ENCODE peak calls at places on chromosome 2, in seven cellular contexts. One of them, this sample, is unnamed.

GRCh38 chr2:178280261-178280852 is 86.0 kb downstream of the OSBPL6 start:
- DNase-seq in breast epithelium: no peak
- DNase-seq in fibroblast of lung: peak; percentile 67
- DNase-seq in GM06990: peak; percentile 15
- DNase-seq in astrocyte of the spinal cord: peak; percentile 55
- DNase-seq in nephron progenitor cell: peak; percentile 15
- DNase-seq in GM23338: peak; percentile 67
- DNase-seq in this sample: no peak

GRCh38 chr2:97714084-97714949 is 941 bp downstream of the ZAP70 start:
- DNase-seq in breast epithelium: no peak
- DNase-seq in fibroblast of lung: no peak
- DNase-seq in GM06990: no peak
- DNase-seq in astrocyte of the spinal cord: no peak
- DNase-seq in nephron progenitor cell: no peak
- DNase-seq in GM23338: no peak
- DNase-seq in this sample: no peak

GRCh38 chr2:121409388-121409787 is 121.3 kb upstream of the RNU4ATAC start:
- DNase-seq in breast epithelium: no peak
- DNase-seq in fibroblast of lung: no peak
- DNase-seq in GM06990: no peak
- DNase-seq in astrocyte of the spinal cord: no peak
- DNase-seq in nephron progenitor cell: no peak
- DNase-seq in GM23338: no peak
- DNase-seq in this sample: no peak

GRCh38 chr2:163198007-163198406 is 359.4 kb upstream of the KCNH7 start:
- DNase-seq in breast epithelium: no peak
- DNase-seq in fibroblast of lung: no peak
- DNase-seq in GM06990: no peak
- DNase-seq in astrocyte of the spinal cord: no peak
- DNase-seq in nephron progenitor cell: no peak
- DNase-seq in GM23338: no peak
- DNase-seq in this sample: no peak

GRCh38 chr2:2642906-2643890 is 312.1 kb upstream of the MYT1L start:
- DNase-seq in breast epithelium: no peak
- DNase-seq in fibroblast of lung: no peak
- DNase-seq in GM06990: no peak
- DNase-seq in astrocyte of the spinal cord: no peak
- DNase-seq in nephron progenitor cell: no peak
- DNase-seq in GM23338: no peak
- DNase-seq in this sample: no peak

GRCh38 chr2:84807063-84807485 is 73.8 kb downstream of the TRABD2A start:
- DNase-seq in breast epithelium: no peak
- DNase-seq in fibroblast of lung: peak; percentile 99
- DNase-seq in GM06990: no peak
- DNase-seq in astrocyte of the spinal cord: peak; percentile 98
- DNase-seq in nephron progenitor cell: no peak
- DNase-seq in GM23338: no peak
- DNase-seq in this sample: no peak

GRCh38 chr2:120254178-120254577 is 1.5 kb downstream of the RALB start:
- DNase-seq in breast epithelium: no peak
- DNase-seq in fibroblast of lung: no peak
- DNase-seq in GM06990: no peak
- DNase-seq in astrocyte of the spinal cord: no peak
- DNase-seq in nephron progenitor cell: no peak
- DNase-seq in GM23338: no peak
- DNase-seq in this sample: no peak

GRCh38 chr2:95043300-95043786 is 17.8 kb downstream of the MAL start:
- DNase-seq in breast epithelium: peak; percentile 70
- DNase-seq in fibroblast of lung: peak; percentile 98
- DNase-seq in GM06990: no peak
- DNase-seq in astrocyte of the spinal cord: peak; percentile 71
- DNase-seq in nephron progenitor cell: no peak
- DNase-seq in GM23338: no peak
- DNase-seq in this sample: no peak

GRCh38 chr2:162840598-162841246 is 2.2 kb upstream of the KCNH7 start:
- DNase-seq in breast epithelium: peak; percentile 51
- DNase-seq in fibroblast of lung: peak; percentile 43
- DNase-seq in GM06990: no peak
- DNase-seq in astrocyte of the spinal cord: peak; percentile 82
- DNase-seq in nephron progenitor cell: peak; percentile 84
- DNase-seq in GM23338: peak; percentile 94
- DNase-seq in this sample: no peak

GRCh38 chr2:120559401-120559800 is 176.3 kb upstream of the GLI2 start:
- DNase-seq in breast epithelium: no peak
- DNase-seq in fibroblast of lung: peak; percentile 98
- DNase-seq in GM06990: no peak
- DNase-seq in astrocyte of the spinal cord: peak; percentile 99
- DNase-seq in nephron progenitor cell: no peak
- DNase-seq in GM23338: no peak
- DNase-seq in this sample: no peak

GRCh38 chr2:20513946-20514345 is 67.1 kb downstream of the RHOB start:
- DNase-seq in breast epithelium: no peak
- DNase-seq in fibroblast of lung: no peak
- DNase-seq in GM06990: no peak
- DNase-seq in astrocyte of the spinal cord: no peak
- DNase-seq in nephron progenitor cell: no peak
- DNase-seq in GM23338: no peak
- DNase-seq in this sample: no peak

GRCh38 chr2:182915369-182916326 is 49.2 kb upstream of the FRZB start:
- DNase-seq in breast epithelium: no peak
- DNase-seq in fibroblast of lung: peak; percentile 79
- DNase-seq in GM06990: no peak
- DNase-seq in astrocyte of the spinal cord: peak; percentile 92
- DNase-seq in nephron progenitor cell: no peak
- DNase-seq in GM23338: no peak
- DNase-seq in this sample: no peak

GRCh38 chr2:23436346-23437099 is 51.5 kb downstream of the KLHL29 start:
- DNase-seq in breast epithelium: no peak
- DNase-seq in fibroblast of lung: no peak
- DNase-seq in GM06990: no peak
- DNase-seq in astrocyte of the spinal cord: no peak
- DNase-seq in nephron progenitor cell: no peak
- DNase-seq in GM23338: peak; percentile 54
- DNase-seq in this sample: no peak

GRCh38 chr2:16623046-16623445 is 42.6 kb downstream of the CYRIA start:
- DNase-seq in breast epithelium: no peak
- DNase-seq in fibroblast of lung: peak; percentile 57
- DNase-seq in GM06990: no peak
- DNase-seq in astrocyte of the spinal cord: peak; percentile 92
- DNase-seq in nephron progenitor cell: no peak
- DNase-seq in GM23338: no peak
- DNase-seq in this sample: no peak

GRCh38 chr2:128451084-128451483 is 132.4 kb upstream of the HS6ST1 start:
- DNase-seq in breast epithelium: no peak
- DNase-seq in fibroblast of lung: no peak
- DNase-seq in GM06990: no peak
- DNase-seq in astrocyte of the spinal cord: no peak
- DNase-seq in nephron progenitor cell: no peak
- DNase-seq in GM23338: no peak
- DNase-seq in this sample: no peak

GRCh38 chr2:149389506-149390167 is 59.2 kb downstream of the LYPD6 start:
- DNase-seq in breast epithelium: no peak
- DNase-seq in fibroblast of lung: no peak
- DNase-seq in GM06990: no peak
- DNase-seq in astrocyte of the spinal cord: no peak
- DNase-seq in nephron progenitor cell: no peak
- DNase-seq in GM23338: peak; percentile 25
- DNase-seq in this sample: no peak

GRCh38 chr2:237901932-237902846 is 42.8 kb downstream of the RAMP1 start:
- DNase-seq in breast epithelium: peak; percentile 46
- DNase-seq in fibroblast of lung: no peak
- DNase-seq in GM06990: no peak
- DNase-seq in astrocyte of the spinal cord: no peak
- DNase-seq in nephron progenitor cell: no peak
- DNase-seq in GM23338: peak; percentile 33
- DNase-seq in this sample: no peak

GRCh38 chr2:29206941-29207340 is 91.7 kb downstream of the CLIP4 start:
- DNase-seq in breast epithelium: no peak
- DNase-seq in fibroblast of lung: no peak
- DNase-seq in GM06990: no peak
- DNase-seq in astrocyte of the spinal cord: no peak
- DNase-seq in nephron progenitor cell: no peak
- DNase-seq in GM23338: peak; percentile 50
- DNase-seq in this sample: no peak
- TF ChIP-seq CTCF in breast epithelium: no peak
- TF ChIP-seq CTCF in fibroblast of lung: no peak
- TF ChIP-seq CTCF in GM06990: no peak
- TF ChIP-seq CTCF in astrocyte of the spinal cord: no peak
- TF ChIP-seq CTCF in nephron progenitor cell: no peak
- TF ChIP-seq CTCF in GM23338: peak; percentile 59
- TF ChIP-seq CTCF in this sample: no peak

GRCh38 chr2:36357506-36358316 is 2.1 kb downstream of the CRIM1 start:
- DNase-seq in breast epithelium: no peak
- DNase-seq in fibroblast of lung: peak; percentile 86
- DNase-seq in GM06990: peak; percentile 59
- DNase-seq in astrocyte of the spinal cord: peak; percentile 88
- DNase-seq in nephron progenitor cell: peak; percentile 50
- DNase-seq in GM23338: peak; percentile 71
- DNase-seq in this sample: no peak

GRCh38 chr2:36360834-36361233 is 5.3 kb downstream of the CRIM1 start:
- DNase-seq in breast epithelium: no peak
- DNase-seq in fibroblast of lung: no peak
- DNase-seq in GM06990: no peak
- DNase-seq in astrocyte of the spinal cord: no peak
- DNase-seq in nephron progenitor cell: no peak
- DNase-seq in GM23338: no peak
- DNase-seq in this sample: no peak

GRCh38 chr2:36360063-36360462 is 4.5 kb downstream of the CRIM1 start:
- DNase-seq in breast epithelium: no peak
- DNase-seq in fibroblast of lung: no peak
- DNase-seq in GM06990: no peak
- DNase-seq in astrocyte of the spinal cord: no peak
- DNase-seq in nephron progenitor cell: no peak
- DNase-seq in GM23338: no peak
- DNase-seq in this sample: no peak

GRCh38 chr2:36358317-36358659 is 2.7 kb downstream of the CRIM1 start:
- DNase-seq in breast epithelium: no peak
- DNase-seq in fibroblast of lung: peak; percentile 63
- DNase-seq in GM06990: no peak
- DNase-seq in astrocyte of the spinal cord: peak; percentile 67
- DNase-seq in nephron progenitor cell: no peak
- DNase-seq in GM23338: no peak
- DNase-seq in this sample: no peak

DNA sequence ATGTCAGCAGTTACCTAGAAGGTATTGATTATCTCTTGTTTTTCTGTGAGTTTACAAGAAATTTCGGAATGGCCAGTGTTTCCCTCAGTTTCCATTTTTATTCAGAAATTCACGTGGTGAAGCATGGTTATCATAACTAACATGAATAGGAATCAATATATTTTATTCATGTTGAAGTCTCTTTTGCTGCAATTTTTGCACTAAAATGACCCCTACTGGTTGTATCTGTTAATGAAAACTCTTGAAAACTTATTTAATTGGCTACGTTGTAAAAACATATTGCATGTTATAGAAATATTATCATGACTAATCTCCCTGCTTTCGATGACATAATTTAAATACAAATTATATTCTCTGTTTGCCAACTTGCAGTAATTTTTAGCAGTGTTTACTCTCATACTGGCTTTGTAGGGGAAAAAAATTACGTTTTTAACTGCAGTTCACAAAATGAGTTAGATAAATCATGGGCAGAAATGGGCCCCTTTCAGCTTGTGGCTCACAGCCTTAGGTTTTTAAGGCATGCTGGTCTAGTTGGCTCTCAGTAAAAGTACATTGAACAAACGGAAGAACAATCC is 3.5 kb downstream of the CRIM1 start:
- DNase-seq in breast epithelium: no peak
- DNase-seq in fibroblast of lung: peak; percentile 68
- DNase-seq in GM06990: no peak
- DNase-seq in astrocyte of the spinal cord: no peak
- DNase-seq in nephron progenitor cell: no peak
- DNase-seq in GM23338: no peak
- DNase-seq in this sample: no peak
- TF ChIP-seq CTCF in breast epithelium: no peak
- TF ChIP-seq CTCF in fibroblast of lung: no peak
- TF ChIP-seq CTCF in GM06990: no peak
- TF ChIP-seq CTCF in astrocyte of the spinal cord: peak; percentile 23
- TF ChIP-seq CTCF in nephron progenitor cell: peak; percentile 5
- TF ChIP-seq CTCF in GM23338: no peak
- TF ChIP-seq CTCF in this sample: no peak

GRCh38 chr2:60337142-60337497 is 216.3 kb downstream of the BCL11A start:
- DNase-seq in breast epithelium: no peak
- DNase-seq in fibroblast of lung: no peak
- DNase-seq in GM06990: no peak
- DNase-seq in astrocyte of the spinal cord: no peak
- DNase-seq in nephron progenitor cell: no peak
- DNase-seq in GM23338: peak; percentile 67
- DNase-seq in this sample: no peak
- TF ChIP-seq CTCF in breast epithelium: no peak
- TF ChIP-seq CTCF in fibroblast of lung: no peak
- TF ChIP-seq CTCF in GM06990: peak; percentile 31
- TF ChIP-seq CTCF in astrocyte of the spinal cord: no peak
- TF ChIP-seq CTCF in nephron progenitor cell: no peak
- TF ChIP-seq CTCF in GM23338: peak; percentile 74
- TF ChIP-seq CTCF in this sample: no peak

DNA sequence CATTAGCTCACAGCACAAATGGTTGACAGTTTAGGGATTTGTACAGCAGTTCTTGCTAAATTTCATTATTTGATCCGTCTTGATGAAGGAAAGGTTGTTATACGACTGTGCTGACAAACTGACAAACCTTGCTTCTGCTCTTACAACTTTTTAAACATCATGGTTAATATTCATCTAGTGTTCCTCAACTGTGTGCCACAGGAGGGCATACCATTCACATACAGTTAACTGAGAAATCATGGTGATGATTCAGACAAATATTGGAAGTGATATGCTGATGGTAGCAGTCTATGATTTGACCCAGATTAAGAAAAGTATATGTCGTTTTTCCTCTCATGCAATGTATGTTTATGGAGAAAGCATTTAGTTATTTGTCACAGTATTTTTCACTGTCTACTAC is 129.8 kb upstream of the FSIP2 start:
- DNase-seq in breast epithelium: no peak
- DNase-seq in fibroblast of lung: peak; percentile 5
- DNase-seq in GM06990: no peak
- DNase-seq in astrocyte of the spinal cord: peak; percentile 27
- DNase-seq in nephron progenitor cell: no peak
- DNase-seq in GM23338: no peak
- DNase-seq in this sample: no peak
- TF ChIP-seq CTCF in breast epithelium: no peak
- TF ChIP-seq CTCF in fibroblast of lung: no peak
- TF ChIP-seq CTCF in GM06990: no peak
- TF ChIP-seq CTCF in astrocyte of the spinal cord: peak; percentile 32
- TF ChIP-seq CTCF in nephron progenitor cell: no peak
- TF ChIP-seq CTCF in GM23338: no peak
- TF ChIP-seq CTCF in this sample: no peak

GRCh38 chr2:234611209-234611608 is 114.3 kb upstream of the ARL4C start:
- DNase-seq in breast epithelium: no peak
- DNase-seq in fibroblast of lung: no peak
- DNase-seq in GM06990: no peak
- DNase-seq in astrocyte of the spinal cord: no peak
- DNase-seq in nephron progenitor cell: no peak
- DNase-seq in GM23338: peak; percentile 68
- DNase-seq in this sample: no peak
- TF ChIP-seq CTCF in breast epithelium: no peak
- TF ChIP-seq CTCF in fibroblast of lung: peak; percentile 6
- TF ChIP-seq CTCF in GM06990: peak; percentile 48
- TF ChIP-seq CTCF in astrocyte of the spinal cord: peak; percentile 41
- TF ChIP-seq CTCF in nephron progenitor cell: peak; percentile 39
- TF ChIP-seq CTCF in GM23338: peak; percentile 48
- TF ChIP-seq CTCF in this sample: no peak